ENCODE peak calls at places on chromosomes 3 and 15, in four cellular contexts. One of them, this sample, is unnamed.

GRCh38 chr15:76935620-76936019 is 4.1 kb downstream of the RCN2 start:
- DNase-seq in activated T-cell treated with anti-CD3 and anti-CD28 coated beads for 1 hour: no peak
- DNase-seq in endothelial cell: no peak
- DNase-seq in omental fat pad: no peak
- DNase-seq in this sample: no peak

GRCh38 chr3:44058022-44058867 is 183.4 kb upstream of the TOPAZ1 start:
- DNase-seq in endothelial cell: no peak
- DNase-seq in omental fat pad: no peak
- DNase-seq in activated T-cell treated with anti-CD3 and anti-CD28 coated beads for 1 hour: peak
- DNase-seq in this sample: no peak

GRCh38 chr15:88797648-88798339 is 5.4 kb upstream of the ACAN start:
- DNase-seq in endothelial cell: no peak
- DNase-seq in activated T-cell treated with anti-CD3 and anti-CD28 coated beads for 1 hour: no peak
- DNase-seq in omental fat pad: no peak
- DNase-seq in this sample: peak

GRCh38 chr3:56799251-56799882 is 2.4 kb downstream of the ARHGEF3 start:
- DNase-seq in activated T-cell treated with anti-CD3 and anti-CD28 coated beads for 1 hour: no peak
- DNase-seq in endothelial cell: no peak
- DNase-seq in omental fat pad: no peak
- DNase-seq in this sample: no peak

GRCh38 chr15:30903497-30904187 is at the start of gene FAN1:
- DNase-seq in omental fat pad: peak
- DNase-seq in endothelial cell: peak
- DNase-seq in activated T-cell treated with anti-CD3 and anti-CD28 coated beads for 1 hour: peak
- DNase-seq in this sample: no peak

GRCh38 chr3:188469228-188469885 is 315.4 kb downstream of the LPP start:
- DNase-seq in endothelial cell: no peak
- DNase-seq in activated T-cell treated with anti-CD3 and anti-CD28 coated beads for 1 hour: no peak
- DNase-seq in omental fat pad: no peak
- DNase-seq in this sample: no peak

GRCh38 chr3:57179580-57180410 is 14.6 kb upstream of the IL17RD start:
- DNase-seq in omental fat pad: no peak
- DNase-seq in endothelial cell: no peak
- DNase-seq in activated T-cell treated with anti-CD3 and anti-CD28 coated beads for 1 hour: no peak
- DNase-seq in this sample: no peak

GRCh38 chr3:64329037-64329436 is 103.8 kb upstream of the PRICKLE2 start:
- DNase-seq in activated T-cell treated with anti-CD3 and anti-CD28 coated beads for 1 hour: no peak
- DNase-seq in omental fat pad: no peak
- DNase-seq in endothelial cell: no peak
- DNase-seq in this sample: no peak

GRCh38 chr15:58559904-58560588 is 128.3 kb downstream of the LIPC start:
- DNase-seq in endothelial cell: no peak
- DNase-seq in activated T-cell treated with anti-CD3 and anti-CD28 coated beads for 1 hour: no peak
- DNase-seq in omental fat pad: no peak
- DNase-seq in this sample: no peak

GRCh38 chr3:114452176-114452744 is 158.4 kb downstream of the TIGIT start:
- DNase-seq in omental fat pad: no peak
- DNase-seq in endothelial cell: no peak
- DNase-seq in activated T-cell treated with anti-CD3 and anti-CD28 coated beads for 1 hour: no peak
- DNase-seq in this sample: no peak

GRCh38 chr15:38072507-38073277 is 138.3 kb downstream of the TMCO5A start:
- DNase-seq in omental fat pad: no peak
- DNase-seq in activated T-cell treated with anti-CD3 and anti-CD28 coated beads for 1 hour: no peak
- DNase-seq in endothelial cell: peak
- DNase-seq in this sample: peak

GRCh38 chr15:39125904-39126303 is 455.0 kb upstream of the THBS1 start:
- DNase-seq in activated T-cell treated with anti-CD3 and anti-CD28 coated beads for 1 hour: no peak
- DNase-seq in endothelial cell: peak
- DNase-seq in omental fat pad: no peak
- DNase-seq in this sample: no peak

GRCh38 chr3:133965033-133965570 is 64.6 kb downstream of the SLCO2A1 start:
- DNase-seq in omental fat pad: no peak
- DNase-seq in activated T-cell treated with anti-CD3 and anti-CD28 coated beads for 1 hour: no peak
- DNase-seq in endothelial cell: no peak
- DNase-seq in this sample: no peak

GRCh38 chr3:50620420-50620819 is 3.5 kb downstream of the MAPKAPK3 start:
- DNase-seq in endothelial cell: no peak
- DNase-seq in omental fat pad: no peak
- DNase-seq in activated T-cell treated with anti-CD3 and anti-CD28 coated beads for 1 hour: no peak
- DNase-seq in this sample: no peak

GRCh38 chr3:101333883-101334282 is 13.5 kb upstream of the IMPG2 start:
- DNase-seq in omental fat pad: no peak
- DNase-seq in activated T-cell treated with anti-CD3 and anti-CD28 coated beads for 1 hour: no peak
- DNase-seq in endothelial cell: no peak
- DNase-seq in this sample: no peak

GRCh38 chr3:5917932-5918331 is 730.4 kb downstream of the EDEM1 start:
- DNase-seq in endothelial cell: no peak
- DNase-seq in omental fat pad: no peak
- DNase-seq in activated T-cell treated with anti-CD3 and anti-CD28 coated beads for 1 hour: no peak
- DNase-seq in this sample: no peak

GRCh38 chr15:91357011-91357410 is 257.0 kb downstream of the SV2B start:
- DNase-seq in endothelial cell: no peak
- DNase-seq in activated T-cell treated with anti-CD3 and anti-CD28 coated beads for 1 hour: no peak
- DNase-seq in omental fat pad: no peak
- DNase-seq in this sample: no peak

GRCh38 chr15:58555168-58556027 is 123.6 kb downstream of the LIPC start:
- DNase-seq in omental fat pad: no peak
- DNase-seq in endothelial cell: no peak
- DNase-seq in activated T-cell treated with anti-CD3 and anti-CD28 coated beads for 1 hour: no peak
- DNase-seq in this sample: no peak

GRCh38 chr3:33737146-33737545 is 19.1 kb upstream of the CLASP2 start:
- DNase-seq in endothelial cell: no peak
- DNase-seq in omental fat pad: no peak
- DNase-seq in activated T-cell treated with anti-CD3 and anti-CD28 coated beads for 1 hour: no peak
- DNase-seq in this sample: no peak

GRCh38 chr15:91909574-91909973 is 56.1 kb downstream of the SLCO3A1 start:
- DNase-seq in endothelial cell: no peak
- DNase-seq in activated T-cell treated with anti-CD3 and anti-CD28 coated beads for 1 hour: no peak
- DNase-seq in omental fat pad: no peak
- DNase-seq in this sample: no peak

GRCh38 chr3:170670504-170670903 is 84.6 kb upstream of the SLC7A14 start:
- DNase-seq in omental fat pad: no peak
- DNase-seq in activated T-cell treated with anti-CD3 and anti-CD28 coated beads for 1 hour: no peak
- DNase-seq in endothelial cell: no peak
- DNase-seq in this sample: no peak

GRCh38 chr3:194067949-194068362 is 68.0 kb upstream of the HES1 start:
- DNase-seq in endothelial cell: no peak
- DNase-seq in omental fat pad: no peak
- DNase-seq in activated T-cell treated with anti-CD3 and anti-CD28 coated beads for 1 hour: no peak
- DNase-seq in this sample: no peak

GRCh38 chr3:181974198-181974597 is 262.5 kb downstream of the SOX2 start:
- DNase-seq in activated T-cell treated with anti-CD3 and anti-CD28 coated beads for 1 hour: no peak
- DNase-seq in omental fat pad: no peak
- DNase-seq in endothelial cell: no peak
- DNase-seq in this sample: no peak

GRCh38 chr3:183924543-183924942 is 39.9 kb upstream of the PARL start:
- DNase-seq in omental fat pad: no peak
- DNase-seq in endothelial cell: no peak
- DNase-seq in activated T-cell treated with anti-CD3 and anti-CD28 coated beads for 1 hour: no peak
- DNase-seq in this sample: no peak

GRCh38 chr3:13194285-13195209 is 121.3 kb upstream of the IQSEC1 start:
- DNase-seq in activated T-cell treated with anti-CD3 and anti-CD28 coated beads for 1 hour: no peak
- DNase-seq in endothelial cell: no peak
- DNase-seq in omental fat pad: no peak
- DNase-seq in this sample: no peak

GRCh38 chr15:45333550-45333949 is 44.8 kb downstream of the GATM start:
- DNase-seq in activated T-cell treated with anti-CD3 and anti-CD28 coated beads for 1 hour: no peak
- DNase-seq in omental fat pad: no peak
- DNase-seq in endothelial cell: no peak
- DNase-seq in this sample: no peak

GRCh38 chr15:43370310-43370974 is 401 bp downstream of the ZSCAN29 start:
- DNase-seq in activated T-cell treated with anti-CD3 and anti-CD28 coated beads for 1 hour: no peak
- DNase-seq in omental fat pad: no peak
- DNase-seq in endothelial cell: peak
- DNase-seq in this sample: no peak

GRCh38 chr3:12896206-12896697 is 54.9 kb upstream of the RPL32 start:
- DNase-seq in omental fat pad: no peak
- DNase-seq in endothelial cell: no peak
- DNase-seq in activated T-cell treated with anti-CD3 and anti-CD28 coated beads for 1 hour: no peak
- DNase-seq in this sample: no peak

GRCh38 chr15:81575436-81576123 is 201.6 kb upstream of the TMC3 start:
- DNase-seq in omental fat pad: no peak
- DNase-seq in activated T-cell treated with anti-CD3 and anti-CD28 coated beads for 1 hour: no peak
- DNase-seq in endothelial cell: no peak
- DNase-seq in this sample: no peak

GRCh38 chr3:28672411-28672810 is 323.8 kb upstream of the AZI2 start:
- DNase-seq in endothelial cell: no peak
- DNase-seq in omental fat pad: no peak
- DNase-seq in activated T-cell treated with anti-CD3 and anti-CD28 coated beads for 1 hour: no peak
- DNase-seq in this sample: no peak

GRCh38 chr15:58165661-58166060 is 27.5 kb downstream of the AQP9 start:
- DNase-seq in endothelial cell: no peak
- DNase-seq in omental fat pad: peak
- DNase-seq in activated T-cell treated with anti-CD3 and anti-CD28 coated beads for 1 hour: no peak
- DNase-seq in this sample: no peak

GRCh38 chr3:14989943-14990753 is 42.8 kb downstream of the NR2C2 start:
- DNase-seq in endothelial cell: no peak
- DNase-seq in omental fat pad: no peak
- DNase-seq in activated T-cell treated with anti-CD3 and anti-CD28 coated beads for 1 hour: no peak
- DNase-seq in this sample: no peak

GRCh38 chr3:171461087-171461917 is 1.1 kb upstream of the TNIK start:
- DNase-seq in activated T-cell treated with anti-CD3 and anti-CD28 coated beads for 1 hour: peak
- DNase-seq in endothelial cell: no peak
- DNase-seq in omental fat pad: no peak
- DNase-seq in this sample: no peak

GRCh38 chr15:67097893-67098740 is 32.7 kb downstream of the SMAD3 start:
- DNase-seq in endothelial cell: no peak
- DNase-seq in omental fat pad: no peak
- DNase-seq in activated T-cell treated with anti-CD3 and anti-CD28 coated beads for 1 hour: no peak
- DNase-seq in this sample: no peak

GRCh38 chr3:27590437-27591320 is 106.5 kb upstream of the SLC4A7 start:
- DNase-seq in endothelial cell: peak
- DNase-seq in activated T-cell treated with anti-CD3 and anti-CD28 coated beads for 1 hour: no peak
- DNase-seq in omental fat pad: no peak
- DNase-seq in this sample: no peak

GRCh38 chr3:111732248-111732879 is 126.7 kb upstream of the PHLDB2 start:
- DNase-seq in activated T-cell treated with anti-CD3 and anti-CD28 coated beads for 1 hour: no peak
- DNase-seq in omental fat pad: no peak
- DNase-seq in endothelial cell: no peak
- DNase-seq in this sample: no peak

GRCh38 chr3:134057006-134057832 is 27.5 kb upstream of the SLCO2A1 start:
- DNase-seq in activated T-cell treated with anti-CD3 and anti-CD28 coated beads for 1 hour: no peak
- DNase-seq in endothelial cell: no peak
- DNase-seq in omental fat pad: no peak
- DNase-seq in this sample: peak